ENCODE peak calls at places on chromosome 13, in five cellular contexts. M, Y, N, Q and O are unnamed samples.

GRCh38 chr13:75986818-75987217 is 350.7 kb downstream of the LMO7 start:
- DNase-seq in Q (no peak), M (no peak), Y (no peak), N (no peak), O (no peak)

GRCh38 chr13:111323549-111323948 is 3.1 kb downstream of the TEX29 start:
- DNase-seq in Y (no peak), M (no peak), Q (no peak), N (peak), O (no peak)

GRCh38 chr13:112899618-112900600 is 69.1 kb upstream of the MCF2L start:
- DNase-seq in M (no peak), Y (no peak), N (peak), Q (no peak), O (no peak)

GRCh38 chr13:102903659-102904407 is 58.0 kb downstream of the ERCC5 start:
- DNase-seq in Q (no peak), M (no peak), Y (no peak), N (no peak), O (peak)

GRCh38 chr13:83819611-83820010 is 62.7 kb downstream of the SLITRK1 start:
- DNase-seq in M (no peak), Q (no peak), Y (no peak), N (no peak), O (no peak)

GRCh38 chr13:35630551-35631275 is 154.2 kb upstream of the MAB21L1 start:
- DNase-seq in Y (no peak), N (no peak), M (no peak), Q (no peak), O (peak)

GRCh38 chr13:99859178-99860177 is 112.1 kb downstream of the ZIC5 start:
- DNase-seq in M (no peak), Y (peak), N (no peak), Q (peak), O (no peak)

GRCh38 chr13:22012676-22013075 is 341.8 kb downstream of the FGF9 start:
- DNase-seq in N (no peak), M (no peak), Y (no peak), Q (no peak), O (no peak)

GRCh38 chr13:22915442-22916082 is 265.2 kb upstream of the SGCG start:
- DNase-seq in M (peak), Q (no peak), Y (no peak), N (no peak), O (no peak)

GRCh38 chr13:38045278-38046048 is 175.9 kb upstream of the TRPC4 start:
- DNase-seq in M (no peak), Q (no peak), Y (no peak), N (no peak), O (no peak)